ENCODE peak calls at places on chromosomes 12 and 14, in six cellular contexts. T is GM13977; R is CD4-positive, alpha-beta T cell; W is colonic mucosa; J is CD8-positive, alpha-beta T cell; X is stomach. G is an unnamed sample.
A peak's percentile ranks its signal among the peaks of the same experiment; 100 is the strongest.

GRCh38 chr12:31220061-31220460 is 105.9 kb downstream of the SINHCAF start:
- DNase-seq in J (no peak), X (no peak), W (no peak), T (no peak), R (no peak), G (no peak)

GRCh38 chr12:128382946-128383739 is 116.2 kb downstream of the TMEM132C start:
- DNase-seq in R (no peak), J (no peak), T (no peak), X (no peak), W (no peak), G (no peak)

GRCh38 chr12:29743801-29744200 is 39.9 kb downstream of the TMTC1 start:
- DNase-seq in R (no peak), X (no peak), W (no peak), T (no peak), J (no peak), G (no peak)

GRCh38 chr14:72883963-72884362 is 9.9 kb downstream of the DPF3 start:
- DNase-seq in J (no peak), T (peak; percentile 34), X (no peak), R (no peak), W (no peak), G (no peak)

GRCh38 chr12:58969227-58969626 is 48.9 kb upstream of the LRIG3 start:
- DNase-seq in R (no peak), X (no peak), W (no peak), J (no peak), T (no peak), G (peak; percentile 7)

GRCh38 chr12:6823161-6824084 is 1.8 kb downstream of the GPR162 start:
- DNase-seq in J (no peak), W (no peak), R (no peak), T (no peak), X (no peak), G (no peak)

GRCh38 chr12:30100736-30101135 is 317.0 kb upstream of the TMTC1 start:
- DNase-seq in T (no peak), R (no peak), X (no peak), J (no peak), W (no peak), G (no peak)

GRCh38 chr14:81268016-81268416 is 47.3 kb upstream of the GTF2A1 start:
- DNase-seq in J (no peak), T (no peak), W (no peak), R (no peak), X (no peak), G (no peak)

GRCh38 chr12:28755027-28755426 is 394.1 kb upstream of the FAR2 start:
- DNase-seq in J (no peak), T (no peak), W (no peak), X (no peak), R (no peak), G (no peak)

GRCh38 chr12:40098406-40099145 is 7.3 kb downstream of the SLC2A13 start:
- DNase-seq in J (no peak), W (no peak), R (no peak), X (no peak), T (no peak), G (no peak)

GRCh38 chr14:99660006-99660566 is 15.2 kb downstream of the HHIPL1 start:
- DNase-seq in X (no peak), W (no peak), T (no peak), R (no peak), J (no peak), G (peak; percentile 41)

GRCh38 chr12:89960607-89961394 is 252.2 kb upstream of the ATP2B1 start:
- DNase-seq in W (peak; percentile 92), X (no peak), T (peak; percentile 7), J (no peak), R (no peak), G (no peak)

GRCh38 chr14:51248041-51248987 is 8.3 kb downstream of the TMX1 start:
- DNase-seq in X (no peak), R (no peak), W (no peak), T (peak; percentile 58), J (no peak), G (no peak)

GRCh38 chr12:90333939-90334338 is 621.0 kb downstream of the CCER1 start:
- DNase-seq in X (no peak), R (no peak), W (no peak), J (no peak), T (no peak), G (no peak)

GRCh38 chr12:124626841-124627502 is 59.6 kb upstream of the NCOR2 start:
- DNase-seq in R (no peak), X (peak; percentile 55), J (no peak), W (peak; percentile 56), T (no peak), G (no peak)

GRCh38 chr12:98208846-98209245 is 306.5 kb upstream of the TMPO start:
- DNase-seq in W (no peak), J (no peak), R (no peak), T (no peak), X (no peak), G (no peak)

GRCh38 chr12:69553626-69554248 is 31.5 kb upstream of the CCT2 start:
- DNase-seq in J (no peak), R (no peak), W (no peak), X (no peak), T (peak; percentile 24), G (no peak)

GRCh38 chr12:60522684-60523083 is 926.9 kb downstream of the SLC16A7 start:
- DNase-seq in W (no peak), R (no peak), J (no peak), T (no peak), X (no peak), G (no peak)

GRCh38 chr12:123142948-123143752 is 7.7 kb downstream of the PITPNM2 start:
- DNase-seq in T (no peak), J (no peak), W (peak; percentile 66), X (no peak), R (no peak), G (no peak)

GRCh38 chr12:62256408-62257079 is 3.7 kb upstream of the USP15 start:
- DNase-seq in X (no peak), J (no peak), R (no peak), W (no peak), T (no peak), G (no peak)

GRCh38 chr14:69460093-69460701 is 24.3 kb upstream of the PLEKHD1 start:
- DNase-seq in X (peak; percentile 65), T (peak; percentile 71), J (peak; percentile 13), W (peak; percentile 59), R (peak; percentile 13), G (peak; percentile 44)

GRCh38 chr14:105180598-105181528 is at the start of gene NUDT14:
- DNase-seq in J (peak; percentile 86), W (peak; percentile 90), X (peak; percentile 93), T (peak; percentile 99), R (peak; percentile 80), G (peak; percentile 83)

GRCh38 chr12:119528241-119528640 is 65.3 kb upstream of the TMEM233 start:
- DNase-seq in J (no peak), R (no peak), T (no peak), X (no peak), W (no peak), G (peak; percentile 15)

GRCh38 chr14:75539562-75540478 is 17.6 kb downstream of the BATF start:
- DNase-seq in R (peak; percentile 19), X (no peak), T (peak; percentile 72), W (no peak), J (no peak), G (no peak)

GRCh38 chr12:124240493-124240892 is 54.4 kb upstream of the RFLNA start:
- DNase-seq in W (peak; percentile 50), T (no peak), J (no peak), X (no peak), R (no peak), G (no peak)

GRCh38 chr12:121036810-121037326 is 2.2 kb downstream of the OASL start:
- DNase-seq in X (no peak), W (no peak), T (no peak), R (no peak), J (no peak), G (no peak)

GRCh38 chr12:13022737-13023370 is 21.3 kb upstream of the FAM234B start:
- DNase-seq in T (no peak), W (no peak), X (no peak), R (no peak), J (no peak), G (no peak)
- TF ChIP-seq CTCF in T (no peak), W (no peak), X (no peak), R (no peak), J (no peak), G (no peak)

GRCh38 chr12:78951746-78952532 is 87.4 kb downstream of the SYT1 start:
- DNase-seq in T (no peak), W (no peak), R (no peak), J (no peak), X (no peak), G (no peak)
- TF ChIP-seq CTCF in T (no peak), W (no peak), R (no peak), J (no peak), X (no peak), G (no peak)

GRCh38 chr12:64590183-64590582 is 20.1 kb upstream of the RASSF3 start:
- DNase-seq in T (no peak), J (no peak), X (no peak), W (no peak), R (no peak), G (no peak)

GRCh38 chr12:64584173-64584555 is 26.1 kb upstream of the RASSF3 start:
- DNase-seq in W (no peak), X (no peak), T (no peak), J (no peak), R (no peak), G (no peak)

GRCh38 chr12:64585085-64585484 is 25.2 kb upstream of the RASSF3 start:
- DNase-seq in T (no peak), J (no peak), W (no peak), R (no peak), X (no peak), G (no peak)

GRCh38 chr12:64583395-64584172 is 26.7 kb upstream of the RASSF3 start:
- DNase-seq in R (no peak), W (no peak), J (no peak), X (no peak), T (no peak), G (no peak)

DNA sequence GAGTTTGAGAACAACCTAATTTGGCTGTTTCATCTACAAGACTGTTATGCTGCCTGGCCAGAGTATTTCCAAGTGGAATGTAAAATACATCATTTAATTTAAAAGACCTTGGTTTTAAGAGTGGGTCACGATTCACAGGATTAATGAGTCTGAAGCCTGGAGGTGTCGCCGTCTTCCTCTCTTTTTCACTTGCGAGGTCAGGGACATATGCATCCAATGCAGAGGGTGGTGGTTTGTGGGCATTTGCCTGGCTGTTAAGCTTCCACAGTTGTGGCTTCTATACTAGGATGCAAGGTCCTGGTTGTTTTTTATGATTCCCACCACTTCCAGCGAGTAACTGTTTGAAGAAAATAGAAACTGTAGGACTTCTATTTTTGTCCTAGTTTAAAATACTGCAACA is 22.8 kb upstream of the RASSF3 start:
- DNase-seq in W (no peak), R (no peak), T (no peak), X (no peak), J (no peak), G (no peak)
- TF ChIP-seq CTCF in W (no peak), R (no peak), T (no peak), X (no peak), J (no peak), G (no peak)

DNA sequence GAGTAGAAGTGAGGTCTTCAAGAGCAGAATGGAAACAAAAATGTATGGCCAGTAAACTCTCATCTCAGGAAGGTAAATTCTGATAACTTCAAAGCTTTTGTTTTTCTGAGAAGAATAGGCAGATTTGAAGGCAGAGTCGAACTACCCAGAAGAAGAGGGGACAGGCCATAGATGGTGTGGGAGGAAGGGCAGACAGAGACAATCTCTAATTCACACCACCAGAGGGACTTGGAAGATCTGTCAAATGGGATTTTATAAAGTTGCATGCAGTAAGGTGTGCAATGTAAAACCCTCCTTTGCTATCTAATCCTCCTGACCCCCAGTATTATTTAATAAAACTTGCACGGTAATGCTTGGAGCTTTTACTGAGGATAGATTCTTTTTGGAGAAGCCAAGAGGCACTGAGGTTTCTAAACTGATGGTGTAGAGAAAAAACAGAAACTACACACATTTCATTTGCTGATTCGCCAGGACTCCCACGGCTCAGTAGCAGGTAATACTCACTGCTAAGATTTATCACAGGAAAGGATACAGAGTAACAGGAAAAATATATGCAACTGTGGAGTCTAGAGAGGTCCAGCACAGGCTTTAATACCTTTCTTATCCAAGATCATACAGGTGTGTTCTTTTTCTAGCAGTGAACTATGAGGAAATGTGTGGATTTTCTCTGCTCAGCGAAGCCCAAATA is 18.3 kb downstream of the SLC38A2 start:
- DNase-seq in J (no peak), X (no peak), R (no peak), T (no peak), W (no peak), G (no peak)
- TF ChIP-seq CTCF in J (no peak), X (no peak), R (peak; percentile 22), T (peak; percentile 22), W (no peak), G (no peak)

G was measured in nephron progenitor cell.